ENCODE peak calls at places on chromosomes 11 and 22, in four cellular contexts. One of them, this sample, is unnamed.

GRCh38 chr11:41175304-41175972 is 284.0 kb downstream of the LRRC4C start:
- DNase-seq in A549: no peak
- DNase-seq in neural progenitor cell: peak; percentile 4
- DNase-seq in neural crest cell: no peak
- DNase-seq in this sample: no peak

GRCh38 chr11:34924714-34925113 is 8.3 kb downstream of the PDHX start:
- DNase-seq in A549: no peak
- DNase-seq in neural progenitor cell: no peak
- DNase-seq in neural crest cell: no peak
- DNase-seq in this sample: no peak

GRCh38 chr11:96168623-96169022 is 174.4 kb downstream of the MAML2 start:
- DNase-seq in A549: peak; percentile 44
- DNase-seq in neural progenitor cell: no peak
- DNase-seq in neural crest cell: no peak
- DNase-seq in this sample: no peak

GRCh38 chr11:65036931-65037330 is 4.1 kb upstream of the SAC3D1 start:
- DNase-seq in A549: no peak
- DNase-seq in neural progenitor cell: no peak
- DNase-seq in neural crest cell: no peak
- DNase-seq in this sample: no peak

GRCh38 chr22:27648853-27649252 is 152.7 kb downstream of the MN1 start:
- DNase-seq in A549: no peak
- DNase-seq in neural progenitor cell: no peak
- DNase-seq in neural crest cell: no peak
- DNase-seq in this sample: no peak

GRCh38 chr11:63841554-63841953 is 2.6 kb downstream of the MARK2 start:
- DNase-seq in A549: no peak
- DNase-seq in neural progenitor cell: peak; percentile 62
- DNase-seq in neural crest cell: no peak
- DNase-seq in this sample: no peak

GRCh38 chr11:77609234-77609633 is 19.5 kb downstream of the AQP11 start:
- DNase-seq in A549: no peak
- DNase-seq in neural progenitor cell: no peak
- DNase-seq in neural crest cell: no peak
- DNase-seq in this sample: no peak

GRCh38 chr11:6633422-6634408 is 14.5 kb upstream of the TPP1 start:
- DNase-seq in A549: no peak
- DNase-seq in neural progenitor cell: no peak
- DNase-seq in neural crest cell: no peak
- DNase-seq in this sample: no peak

GRCh38 chr11:12420706-12421105 is 43.3 kb downstream of the PARVA start:
- DNase-seq in A549: no peak
- DNase-seq in neural progenitor cell: no peak
- DNase-seq in neural crest cell: no peak
- DNase-seq in this sample: no peak

GRCh38 chr11:11844272-11844671 is 2.5 kb downstream of the USP47 start:
- DNase-seq in A549: no peak
- DNase-seq in neural progenitor cell: no peak
- DNase-seq in neural crest cell: no peak
- DNase-seq in this sample: no peak

GRCh38 chr11:36131719-36132349 is 157.4 kb downstream of the COMMD9 start:
- DNase-seq in A549: no peak
- DNase-seq in neural progenitor cell: peak; percentile 85
- DNase-seq in neural crest cell: peak; percentile 18
- DNase-seq in this sample: no peak

GRCh38 chr11:65147352-65148075 is 13.2 kb upstream of the SYVN1 start:
- DNase-seq in A549: no peak
- DNase-seq in neural progenitor cell: no peak
- DNase-seq in neural crest cell: no peak
- DNase-seq in this sample: no peak

GRCh38 chr11:31871310-31872073 is 60.4 kb upstream of the PAX6 start:
- DNase-seq in A549: no peak
- DNase-seq in neural progenitor cell: no peak
- DNase-seq in neural crest cell: no peak
- DNase-seq in this sample: no peak
- TF ChIP-seq CTCF in A549: no peak
- TF ChIP-seq CTCF in neural progenitor cell: no peak
- TF ChIP-seq CTCF in neural crest cell: peak; percentile 1
- TF ChIP-seq CTCF in this sample: no peak

DNA sequence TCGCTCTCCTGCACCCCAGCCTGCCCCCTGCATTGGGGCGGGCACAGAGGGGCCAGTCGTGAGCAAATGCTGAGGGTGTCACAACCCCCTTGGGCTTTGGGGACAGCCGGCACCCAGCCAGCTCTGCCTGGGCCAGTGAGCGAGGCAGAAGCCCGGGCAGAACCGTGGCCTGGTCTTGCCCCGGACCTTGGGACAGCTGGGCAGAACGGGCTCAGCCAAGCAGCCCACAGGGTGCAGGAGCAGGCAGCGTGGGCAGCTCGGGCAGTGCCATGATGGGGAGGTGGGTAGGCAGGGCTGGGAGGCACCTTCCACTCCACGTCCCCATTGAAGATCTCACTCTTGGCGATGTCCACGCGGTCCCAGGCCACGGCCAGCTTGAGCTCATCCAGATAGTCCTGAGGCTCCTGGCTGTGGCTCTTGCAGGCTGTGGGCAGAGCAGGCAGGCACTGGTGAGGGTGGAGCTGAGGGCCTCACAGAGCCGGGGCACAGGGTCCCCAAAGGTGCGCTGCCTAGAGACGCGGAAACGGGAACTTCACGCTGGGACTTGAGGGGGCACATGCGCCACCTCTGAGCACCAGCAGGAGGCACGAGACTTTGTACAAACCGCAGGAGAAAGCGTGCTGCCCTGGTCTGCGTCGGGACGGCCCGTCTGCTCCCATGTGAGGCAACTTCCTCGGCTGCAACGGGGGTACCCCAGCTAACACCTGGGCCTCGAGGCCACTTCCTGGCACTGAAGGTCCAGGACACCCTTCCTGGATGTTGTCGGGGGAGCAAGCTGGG is 15.2 kb downstream of the TSSC4 start:
- DNase-seq in A549: no peak
- DNase-seq in neural progenitor cell: no peak
- DNase-seq in neural crest cell: no peak
- DNase-seq in this sample: no peak
- TF ChIP-seq CTCF in A549: no peak
- TF ChIP-seq CTCF in neural progenitor cell: peak; percentile 6
- TF ChIP-seq CTCF in neural crest cell: peak; percentile 15
- TF ChIP-seq CTCF in this sample: no peak

GRCh38 chr11:8309862-8310261 is 46.2 kb upstream of the LMO1 start:
- DNase-seq in A549: no peak
- DNase-seq in neural progenitor cell: no peak
- DNase-seq in neural crest cell: no peak
- DNase-seq in this sample: no peak
- TF ChIP-seq CTCF in A549: no peak
- TF ChIP-seq CTCF in neural progenitor cell: no peak
- TF ChIP-seq CTCF in neural crest cell: no peak
- TF ChIP-seq CTCF in this sample: peak; percentile 47

DNA sequence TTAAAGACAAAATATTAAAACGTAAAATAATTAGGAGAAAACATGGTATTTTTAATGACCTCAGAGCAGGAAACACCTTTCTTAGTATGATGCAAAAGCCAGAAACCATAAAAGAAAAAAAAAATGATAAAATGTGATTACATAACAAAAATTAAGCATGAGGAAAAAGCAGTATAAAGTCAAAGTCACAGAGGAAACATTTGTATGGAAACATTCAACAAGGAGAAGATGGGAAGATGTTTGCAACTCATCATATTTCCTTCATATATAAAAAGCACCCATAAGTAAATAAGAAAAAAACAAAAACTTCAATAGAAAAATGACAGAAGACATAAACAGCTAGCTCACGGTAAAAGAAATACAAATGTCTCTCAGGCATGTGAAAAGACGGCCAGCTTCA is 17.3 kb downstream of the SHISAL1 start:
- DNase-seq in A549: no peak
- DNase-seq in neural progenitor cell: no peak
- DNase-seq in neural crest cell: no peak
- DNase-seq in this sample: no peak
- TF ChIP-seq CTCF in A549: no peak
- TF ChIP-seq CTCF in neural progenitor cell: no peak
- TF ChIP-seq CTCF in neural crest cell: no peak
- TF ChIP-seq CTCF in this sample: no peak

DNA sequence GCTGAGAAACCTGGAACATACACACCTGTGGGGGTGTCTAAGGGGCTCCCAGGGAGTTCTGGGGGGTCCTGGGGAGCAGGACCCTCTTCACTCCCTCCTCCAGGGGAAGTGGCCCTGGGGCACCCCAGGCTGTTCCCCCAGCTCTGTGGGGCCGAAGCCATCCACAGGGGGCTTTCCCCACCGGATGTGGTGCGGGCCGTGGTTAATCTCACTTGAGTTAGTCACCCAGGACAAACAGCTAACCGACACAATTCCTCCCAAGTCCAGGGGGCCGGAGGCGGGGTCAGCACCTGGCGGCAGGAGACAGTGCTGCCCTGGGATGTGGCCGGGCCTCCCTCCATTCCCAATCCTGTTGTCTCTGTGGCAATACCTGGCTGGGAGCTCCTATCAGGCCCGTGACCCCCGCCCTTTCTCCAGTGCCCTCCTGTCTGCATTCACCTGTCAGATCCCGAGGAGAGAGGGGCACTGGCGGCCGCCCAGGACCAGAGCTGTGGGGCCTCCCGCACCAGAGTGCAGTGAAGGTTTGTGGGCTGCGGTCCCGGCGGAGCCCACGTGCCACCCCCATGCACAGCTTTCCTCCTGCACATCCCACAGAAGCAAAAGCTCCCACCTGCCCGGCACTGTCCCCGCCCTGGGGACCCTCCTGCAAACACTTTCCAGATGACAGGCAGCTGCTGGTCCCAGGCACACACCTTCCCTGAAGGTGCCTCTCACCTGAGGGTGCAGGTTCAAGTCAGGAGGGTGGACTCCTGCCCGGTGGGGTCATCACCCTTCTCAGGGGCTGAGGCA is 5.2 kb upstream of the MUC5AC start:
- DNase-seq in A549: peak; percentile 63
- DNase-seq in neural progenitor cell: no peak
- DNase-seq in neural crest cell: no peak
- DNase-seq in this sample: no peak
- TF ChIP-seq CTCF in A549: no peak
- TF ChIP-seq CTCF in neural progenitor cell: no peak
- TF ChIP-seq CTCF in neural crest cell: no peak
- TF ChIP-seq CTCF in this sample: no peak

DNA sequence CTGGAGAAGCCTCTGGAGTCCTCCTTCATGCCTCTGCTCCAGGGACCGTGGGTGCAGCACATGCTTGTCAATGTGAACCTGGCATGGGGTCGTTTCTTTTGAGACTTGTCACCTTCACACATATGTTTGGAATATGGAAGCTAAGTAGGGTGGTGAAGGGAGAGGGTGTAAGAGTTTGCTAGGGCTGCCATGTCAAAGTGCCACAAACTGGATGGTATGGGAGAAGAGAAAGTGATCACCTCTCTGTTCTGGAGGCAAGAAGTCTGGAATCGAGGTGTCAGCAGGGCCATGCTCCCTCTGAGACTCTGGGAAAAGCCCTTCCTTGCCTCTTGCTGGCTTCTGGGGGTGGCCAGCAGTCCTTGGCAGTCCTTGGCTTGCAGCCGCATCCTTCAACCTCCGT is 8.7 kb upstream of the TSPAN18 start:
- DNase-seq in A549: no peak
- DNase-seq in neural progenitor cell: no peak
- DNase-seq in neural crest cell: no peak
- DNase-seq in this sample: no peak
- TF ChIP-seq CTCF in A549: no peak
- TF ChIP-seq CTCF in neural progenitor cell: no peak
- TF ChIP-seq CTCF in neural crest cell: no peak
- TF ChIP-seq CTCF in this sample: no peak

DNA sequence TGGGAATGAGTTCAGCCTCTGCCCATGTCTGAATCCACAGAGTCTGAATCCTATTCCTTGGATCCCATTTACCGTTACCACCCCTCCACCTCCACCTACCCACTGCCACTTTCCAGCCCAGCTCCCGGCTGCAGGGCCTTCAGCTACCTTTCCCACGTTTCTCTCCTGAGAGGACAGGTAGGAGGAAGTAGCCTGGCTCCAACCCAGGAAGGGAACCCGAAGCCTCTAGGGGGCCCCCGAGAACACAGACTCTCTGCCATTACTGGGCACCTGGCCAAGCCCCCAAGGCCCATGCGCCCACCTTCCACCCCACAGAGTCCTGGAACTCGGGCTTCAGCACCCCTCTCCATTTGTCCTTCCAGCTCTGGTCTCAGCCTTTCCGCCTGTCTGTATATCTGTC is 101.9 kb upstream of the LMO1 start:
- DNase-seq in A549: no peak
- DNase-seq in neural progenitor cell: no peak
- DNase-seq in neural crest cell: no peak
- DNase-seq in this sample: no peak
- TF ChIP-seq CTCF in A549: no peak
- TF ChIP-seq CTCF in neural progenitor cell: peak; percentile 22
- TF ChIP-seq CTCF in neural crest cell: no peak
- TF ChIP-seq CTCF in this sample: peak; percentile 1

This sample was measured in D721Med.